ENCODE peak calls at places on chromosomes 1 and 21, in seven cellular contexts. I is fibroblast of lung; B is neuronal stem cell; N is IMR-90; E is naive thymus-derived CD4-positive, alpha-beta T cell; Z is tibial artery; H is aorta. A is an unnamed sample.

GRCh38 chr1:20169932-20170331 is 16.0 kb upstream of the UBXN10 start:
- DNase-seq in N (no peak), E (no peak), H (no peak), I (no peak), B (no peak), Z (no peak), A (no peak)

GRCh38 chr1:201810466-201811216 is 18.3 kb upstream of the IPO9 start:
- DNase-seq in E (no peak), B (no peak), H (no peak), N (no peak), I (no peak), Z (no peak), A (peak; percentile 9)

GRCh38 chr1:159012495-159012894 is 2.8 kb downstream of the IFI16 start:
- DNase-seq in B (no peak), I (peak; percentile 42), E (peak; percentile 58), H (no peak), N (peak; percentile 24), Z (peak; percentile 41), A (peak; percentile 34)

GRCh38 chr1:183093821-183094287 is 70.6 kb downstream of the LAMC1 start:
- DNase-seq in H (no peak), N (peak; percentile 82), I (peak; percentile 83), B (no peak), Z (no peak), E (no peak), A (no peak)

GRCh38 chr1:35886606-35887431 is 3.8 kb downstream of the AGO1 start:
- DNase-seq in Z (no peak), N (peak; percentile 24), H (no peak), I (peak; percentile 19), E (no peak), B (no peak), A (no peak)

GRCh38 chr1:95287078-95287477 is 53.1 kb downstream of the RWDD3 start:
- DNase-seq in E (no peak), I (no peak), Z (no peak), N (no peak), H (no peak), B (no peak), A (no peak)

GRCh38 chr1:51327386-51327785 is 3.0 kb downstream of the TTC39A start:
- DNase-seq in Z (no peak), N (peak; percentile 47), B (no peak), E (no peak), I (peak; percentile 53), H (no peak), A (no peak)

GRCh38 chr1:1337793-1338147 is 6.7 kb downstream of the TAS1R3 start:
- DNase-seq in E (no peak), H (no peak), B (no peak), I (no peak), Z (no peak), N (no peak), A (no peak)

GRCh38 chr1:55724551-55725325 is 509.6 kb upstream of the USP24 start:
- DNase-seq in I (peak; percentile 94), H (no peak), E (no peak), B (no peak), N (peak; percentile 97), Z (no peak), A (no peak)

GRCh38 chr1:11395616-11396015 is 83.3 kb upstream of the DISP3 start:
- DNase-seq in E (no peak), Z (no peak), H (no peak), N (no peak), B (no peak), I (no peak), A (no peak)

GRCh38 chr21:41361786-41362604 is at the start of gene MX2:
- DNase-seq in Z (peak; percentile 71), H (peak; percentile 82), I (peak; percentile 88), E (peak; percentile 96), B (no peak), N (peak; percentile 81), A (peak; percentile 82)

GRCh38 chr1:2556277-2557145 is at the start of gene TNFRSF14:
- DNase-seq in I (peak; percentile 24), N (peak; percentile 35), E (peak; percentile 79), B (no peak), Z (peak; percentile 60), H (no peak), A (peak; percentile 65)

GRCh38 chr1:205505076-205505729 is 734 bp downstream of the CDK18 start:
- DNase-seq in H (no peak), B (no peak), I (no peak), E (no peak), Z (no peak), N (no peak), A (no peak)

GRCh38 chr1:51697160-51697559 is 80.3 kb downstream of the OSBPL9 start:
- DNase-seq in Z (no peak), H (no peak), N (no peak), E (no peak), I (peak; percentile 79), B (no peak), A (no peak)

GRCh38 chr1:175914115-175914514 is 170.7 kb upstream of the TNR start:
- DNase-seq in E (no peak), Z (no peak), H (no peak), N (no peak), I (no peak), B (no peak), A (no peak)

GRCh38 chr1:204070895-204071294 is 2.0 kb upstream of the SOX13 start:
- DNase-seq in B (no peak), N (no peak), Z (no peak), I (no peak), H (no peak), E (no peak), A (no peak)

GRCh38 chr1:216457356-216457755 is 34.1 kb upstream of the USH2A start:
- DNase-seq in N (peak; percentile 55), E (no peak), B (no peak), H (no peak), Z (no peak), I (peak; percentile 35), A (no peak)

GRCh38 chr1:38098101-38098847 is 51.7 kb upstream of the POU3F1 start:
- DNase-seq in Z (no peak), N (no peak), E (no peak), H (no peak), B (no peak), I (no peak), A (no peak)

GRCh38 chr1:2574350-2574749 is 12.2 kb upstream of the PRXL2B start:
- DNase-seq in N (peak; percentile 25), E (no peak), Z (no peak), I (peak; percentile 9), B (no peak), H (no peak), A (no peak)

GRCh38 chr1:179550753-179551682 is 24.7 kb downstream of the NPHS2 start:
- DNase-seq in E (no peak), B (no peak), N (peak; percentile 63), I (peak; percentile 40), H (no peak), Z (no peak), A (no peak)

GRCh38 chr1:13732971-13733667 is 33.1 kb downstream of the PRDM2 start:
- DNase-seq in N (no peak), H (no peak), E (peak; percentile 65), I (no peak), Z (no peak), B (no peak), A (no peak)

GRCh38 chr1:8021676-8022266 is 4.3 kb downstream of the ERRFI1 start:
- DNase-seq in Z (no peak), E (no peak), B (no peak), H (no peak), N (no peak), I (peak; percentile 38), A (no peak)
- H3K36me3 ChIP-seq in Z (no peaks in the 10 kb centered on the region), E (no peaks in the 10 kb centered on the region), B (no peaks in the 10 kb centered on the region), H (no peaks in the 10 kb centered on the region), N (peaks cover 3% of the 10 kb centered on the region), I (no peaks in the 10 kb centered on the region), A (no peaks in the 10 kb centered on the region)

GRCh38 chr21:37508341-37508740 is 141.8 kb downstream of the DYRK1A start:
- DNase-seq in I (no peak), E (no peak), H (no peak), B (no peak), Z (no peak), N (no peak), A (no peak)
- H3K36me3 ChIP-seq in I (peaks cover 8% of the 10 kb centered on the region), E (peaks cover 93% of the 10 kb centered on the region), H (peaks cover 13% of the 10 kb centered on the region), B (peaks cover 54% of the 10 kb centered on the region), Z (peaks cover 68% of the 10 kb centered on the region), N (peaks cover 59% of the 10 kb centered on the region), A (peaks cover 33% of the 10 kb centered on the region)

GRCh38 chr1:160352555-160352954 is 9.4 kb downstream of the NCSTN start:
- DNase-seq in B (no peak), N (no peak), I (no peak), E (no peak), H (no peak), Z (no peak), A (no peak)

GRCh38 chr1:160354388-160354985 is 11.3 kb downstream of the NCSTN start:
- DNase-seq in B (no peak), I (peak; percentile 14), Z (no peak), E (peak; percentile 14), N (peak; percentile 18), H (peak; percentile 3), A (no peak)

GRCh38 chr1:160346953-160347352 is 3.8 kb downstream of the NCSTN start:
- DNase-seq in B (no peak), I (no peak), H (no peak), Z (peak; percentile 54), E (no peak), N (no peak), A (no peak)

GRCh38 chr1:160353223-160353622 is 10.0 kb downstream of the NCSTN start:
- DNase-seq in Z (no peak), B (no peak), H (no peak), E (no peak), N (peak; percentile 47), I (peak; percentile 30), A (no peak)

DNA sequence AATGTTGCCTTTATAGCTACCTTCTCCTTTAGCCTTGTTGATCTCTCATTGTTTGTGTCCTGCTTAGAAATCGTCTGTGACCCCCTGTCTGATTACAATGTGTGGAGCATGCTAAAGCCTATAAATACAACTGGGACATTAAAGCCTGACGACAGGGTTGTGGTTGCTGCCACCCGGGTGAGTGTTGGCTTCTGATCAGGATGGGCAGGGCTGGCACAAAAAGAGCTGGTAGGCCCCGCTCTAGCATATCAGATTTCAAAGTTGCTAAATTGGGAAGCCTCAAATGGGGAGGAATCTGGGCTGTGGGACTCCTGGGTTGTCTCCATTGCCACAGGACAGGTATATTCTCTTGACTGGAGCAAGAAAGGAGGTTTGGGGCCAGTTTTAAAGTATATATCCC is 8.4 kb downstream of the NCSTN start:
- DNase-seq in B (no peak), I (no peak), Z (no peak), H (no peak), E (no peak), N (no peak), A (no peak)
- H3K36me3 ChIP-seq in B (peaks cover 56% of the 10 kb centered on the region), I (peaks cover 24% of the 10 kb centered on the region), Z (peaks cover 73% of the 10 kb centered on the region), H (peaks cover 28% of the 10 kb centered on the region), E (peaks cover 97% of the 10 kb centered on the region), N (peaks cover 63% of the 10 kb centered on the region), A (peaks cover 94% of the 10 kb centered on the region)

GRCh38 chr1:89149229-89149628 is 23.3 kb upstream of the GBP2 start:
- DNase-seq in H (peak; percentile 71), Z (no peak), B (peak; percentile 3), E (no peak), N (peak; percentile 43), I (peak; percentile 21), A (peak; percentile 24)

GRCh38 chr1:89148259-89148658 is 22.3 kb upstream of the GBP2 start:
- DNase-seq in E (no peak), Z (no peak), H (no peak), B (no peak), N (no peak), I (no peak), A (no peak)

GRCh38 chr1:89147707-89148106 is 21.8 kb upstream of the GBP2 start:
- DNase-seq in H (no peak), E (no peak), N (no peak), I (no peak), Z (no peak), B (no peak), A (no peak)

GRCh38 chr1:89149976-89150375 is 24.1 kb upstream of the GBP2 start:
- DNase-seq in E (no peak), B (no peak), I (no peak), N (no peak), H (no peak), Z (no peak), A (no peak)

GRCh38 chr1:89151021-89151420 is 24.8 kb downstream of the GBP7 start:
- DNase-seq in Z (no peak), B (no peak), E (no peak), N (no peak), I (no peak), H (no peak), A (no peak)
- H3K36me3 ChIP-seq in Z (no peaks in the 10 kb centered on the region), B (no peaks in the 10 kb centered on the region), E (no peaks in the 10 kb centered on the region), N (no peaks in the 10 kb centered on the region), I (no peaks in the 10 kb centered on the region), H (no peaks in the 10 kb centered on the region), A (no peaks in the 10 kb centered on the region)